ENCODE peak calls at places on chromosomes 12 and 14, in four cellular contexts. F is K562, E is IMR-90, V is endothelial cell of umbilical vein. K is an unnamed sample.

GRCh38 chr12:59651230-59651920 is 55.5 kb downstream of the SLC16A7 start:
- DNase-seq in F (no peak), E (peak), V (peak), K (no peak)

GRCh38 chr14:84458881-84459280 is 1071.1 kb upstream of the FLRT2 start:
- DNase-seq in F (no peak), E (no peak), V (no peak), K (no peak)

GRCh38 chr12:124231980-124232653 is 62.8 kb upstream of the RFLNA start:
- DNase-seq in F (no peak), E (no peak), V (no peak), K (no peak)

GRCh38 chr14:33184587-33184986 is 245.9 kb downstream of the NPAS3 start:
- DNase-seq in F (no peak), E (no peak), V (peak), K (no peak)

GRCh38 chr12:39620664-39621658 is 1.4 kb upstream of the ABCD2 start:
- DNase-seq in F (no peak), E (no peak), V (no peak), K (no peak)

GRCh38 chr14:54503476-54503875 is 6.2 kb upstream of the CGRRF1 start:
- DNase-seq in F (no peak), E (peak), V (peak), K (peak)

GRCh38 chr12:50725011-50725899 is 38.6 kb upstream of the ATF1 start:
- DNase-seq in F (no peak), E (peak), V (no peak), K (no peak)

GRCh38 chr14:55705651-55706340 is 125.8 kb downstream of the KTN1 start:
- DNase-seq in F (no peak), E (no peak), V (no peak), K (no peak)

GRCh38 chr12:51442324-51442723 is 17.7 kb downstream of the SLC4A8 start:
- DNase-seq in F (no peak), E (peak), V (no peak), K (no peak)

GRCh38 chr14:104638927-104639450 is 34.4 kb upstream of the TMEM179 start:
- DNase-seq in F (peak), E (no peak), V (no peak), K (no peak)

GRCh38 chr14:92670177-92670576 is 78.2 kb downstream of the LGMN start:
- DNase-seq in F (no peak), E (peak), V (no peak), K (no peak)

GRCh38 chr14:93132472-93133065 is 16.8 kb upstream of the ITPK1 start:
- DNase-seq in F (peak), E (peak), V (peak), K (no peak)

GRCh38 chr14:101191086-101191881 is 287.8 kb upstream of the RTL1 start:
- DNase-seq in F (no peak), E (no peak), V (no peak), K (no peak)

GRCh38 chr12:67714648-67715047 is 66.1 kb downstream of the DYRK2 start:
- DNase-seq in F (no peak), E (peak), V (no peak), K (no peak)

GRCh38 chr12:96878704-96879103 is 28.4 kb upstream of the NEDD1 start:
- DNase-seq in F (no peak), E (peak), V (no peak), K (no peak)

GRCh38 chr12:93773122-93773871 is 96.1 kb downstream of the CRADD start:
- DNase-seq in F (no peak), E (peak), V (no peak), K (no peak)

GRCh38 chr14:81447018-81447770 is 47.1 kb upstream of the STON2 start:
- DNase-seq in F (no peak), E (no peak), V (no peak), K (no peak)

GRCh38 chr14:37172024-37172869 is at the start of gene SLC25A21:
- DNase-seq in F (peak), E (peak), V (peak), K (peak)

GRCh38 chr12:45989277-45989856 is 1.0 kb downstream of the SCAF11 start:
- DNase-seq in F (no peak), E (peak), V (no peak), K (peak)

GRCh38 chr12:55816876-55817351 is 610 bp downstream of the SARNP start:
- DNase-seq in F (no peak), E (peak), V (peak), K (no peak)

GRCh38 chr12:41972196-41972994 is 172.3 kb downstream of the GXYLT1 start:
- DNase-seq in F (no peak), E (no peak), V (no peak), K (no peak)

DNA sequence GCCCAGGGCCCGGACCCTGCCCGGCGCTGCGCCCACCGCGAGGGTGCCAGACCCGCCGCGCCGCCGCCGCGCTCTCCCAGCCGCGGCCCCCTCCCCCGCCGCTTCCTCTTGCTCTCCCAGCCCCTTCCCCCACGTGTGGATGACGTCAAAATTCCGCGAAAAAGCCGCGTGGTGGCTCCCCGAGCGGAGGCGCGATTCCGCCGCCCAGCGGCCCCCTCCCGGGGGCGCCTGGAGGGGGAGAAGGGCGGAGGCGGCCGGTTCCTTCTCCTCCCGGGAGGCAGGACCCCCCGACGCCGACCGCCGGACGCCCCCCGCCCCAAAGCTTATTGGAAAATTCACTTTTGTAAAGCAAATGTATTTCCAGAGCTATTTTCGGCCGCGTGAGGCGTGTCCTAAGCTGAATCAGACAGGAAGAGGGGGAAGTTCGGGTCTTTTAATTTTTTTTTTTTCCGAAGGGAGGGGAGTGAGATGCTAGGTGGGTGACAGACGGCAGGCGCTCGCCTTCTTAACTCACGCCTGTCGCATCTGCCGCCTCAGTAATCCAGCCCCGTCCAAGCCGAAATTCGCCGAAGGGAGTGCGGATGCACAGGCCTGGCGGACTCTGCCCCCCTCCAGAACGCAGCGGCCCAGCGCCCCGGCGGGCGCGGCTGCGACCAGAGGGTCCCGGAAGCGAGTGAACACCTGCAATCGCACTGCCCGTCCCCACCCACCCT is 4.1 kb upstream of the CCND2 start:
- DNase-seq in F (peak), E (peak), V (peak), K (no peak)
- TF ChIP-seq POLR2A in F (no peak), E (no peak), V (peak), K (no peak)

GRCh38 chr14:63652406-63652805 is 10.7 kb upstream of the WDR89 start:
- DNase-seq in F (no peak), E (no peak), V (no peak), K (no peak)

GRCh38 chr14:63642656-63643382 is 1.1 kb upstream of the WDR89 start:
- DNase-seq in F (no peak), E (no peak), V (no peak), K (no peak)

GRCh38 chr14:63650336-63650952 is 8.8 kb upstream of the WDR89 start:
- DNase-seq in F (no peak), E (peak), V (no peak), K (no peak)

GRCh38 chr14:63644741-63645140 is 3.1 kb upstream of the WDR89 start:
- DNase-seq in F (no peak), E (no peak), V (no peak), K (no peak)

GRCh38 chr14:63647696-63648410 is 6.2 kb upstream of the WDR89 start:
- DNase-seq in F (no peak), E (peak), V (no peak), K (no peak)
- H2AFZ ChIP-seq in F (no peak), E (no peak), V (no peak), K (no peak)

DNA sequence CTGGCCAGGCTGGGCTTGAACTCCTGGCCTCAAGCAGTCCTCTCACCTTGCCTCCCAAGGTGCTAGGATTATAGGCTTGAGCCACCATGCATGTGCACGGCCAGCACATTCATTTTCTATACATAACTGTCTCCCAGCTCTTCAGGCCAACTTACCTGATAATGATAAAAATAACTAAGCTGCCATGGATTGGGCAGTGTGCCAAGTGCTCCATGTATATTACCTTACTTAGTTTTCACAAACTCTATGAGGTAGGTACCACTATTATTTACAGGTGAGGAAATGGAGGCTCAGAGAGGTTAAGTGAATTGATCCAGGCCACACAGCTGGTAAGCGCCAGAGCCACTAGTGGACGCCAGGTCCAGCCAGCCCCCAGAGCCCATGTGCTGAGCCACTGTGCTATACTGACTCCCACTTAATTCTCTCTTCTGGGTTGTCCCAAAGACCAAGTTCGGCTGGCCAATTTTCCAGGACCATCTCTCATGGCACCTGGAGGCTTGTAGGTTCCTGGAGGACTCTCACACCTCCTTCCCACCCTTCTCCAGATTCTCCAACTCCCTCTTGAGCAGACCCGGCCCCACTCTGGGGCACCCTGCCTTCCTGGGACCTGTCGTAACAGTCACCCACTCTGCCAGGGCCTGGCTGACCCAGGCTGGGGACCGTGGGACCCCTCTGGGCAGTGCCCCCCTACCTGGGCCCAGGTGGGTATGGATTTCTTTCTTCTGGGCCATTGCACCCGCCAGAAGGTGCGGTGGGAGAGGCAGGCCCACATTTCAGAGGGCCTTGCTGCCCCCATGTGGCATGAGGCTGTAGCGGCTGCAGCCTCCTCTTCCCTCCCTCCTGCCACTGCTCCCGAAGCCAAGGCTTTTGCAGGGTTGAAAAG is 30.2 kb upstream of the CIPC start:
- DNase-seq in F (peak), E (peak), V (peak), K (peak)
- TF ChIP-seq POLR2A in F (no peak), E (no peak), V (no peak), K (no peak)

GRCh38 chr12:126608607-126609175 is 1543.5 kb downstream of the AACS start:
- DNase-seq in F (no peak), E (no peak), V (no peak), K (no peak)
- H2AFZ ChIP-seq in F (no peak), E (no peak), V (no peak), K (no peak)

GRCh38 chr12:108567388-108567787 is 5.0 kb downstream of the ISCU start:
- DNase-seq in F (no peak), E (no peak), V (no peak), K (no peak)
- TF ChIP-seq POLR2A in F (no peak), E (no peak), V (no peak), K (no peak)

GRCh38 chr14:77709412-77709811 is 1.5 kb downstream of the SLIRP start:
- DNase-seq in F (no peak), E (no peak), V (no peak), K (no peak)

GRCh38 chr14:77710364-77710763 is 2.5 kb downstream of the SLIRP start:
- DNase-seq in F (no peak), E (no peak), V (no peak), K (no peak)

GRCh38 chr14:77707355-77707723 is 484 bp downstream of the ALKBH1 start:
- DNase-seq in F (peak), E (peak), V (peak), K (no peak)

GRCh38 chr14:77707724-77708408 is at the start of the genes ALKBH1 and SLIRP:
- DNase-seq in F (peak), E (peak), V (peak), K (peak)

DNA sequence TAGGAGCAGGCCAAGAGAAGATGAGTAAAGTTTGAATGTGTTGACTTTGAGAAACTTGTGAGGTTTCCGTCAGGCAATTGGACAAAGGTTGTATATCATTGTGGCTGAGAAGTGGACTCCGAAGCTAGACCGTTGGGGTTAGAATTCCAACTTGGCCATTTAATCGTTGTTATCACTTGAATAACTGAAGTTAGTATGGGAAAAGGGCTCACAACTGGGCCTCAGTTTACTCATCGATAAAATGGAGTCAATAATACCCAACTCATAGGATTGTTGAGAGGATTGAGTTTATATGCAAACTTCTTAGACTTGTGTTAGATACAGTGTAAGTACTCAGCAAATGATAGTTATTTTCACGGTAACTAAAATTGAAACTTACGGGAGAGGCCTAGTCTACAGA is 846 bp downstream of the SLIRP start:
- DNase-seq in F (no peak), E (no peak), V (no peak), K (no peak)
- H2AFZ ChIP-seq in F (no peak), E (no peak), V (no peak), K (no peak)

GRCh38 chr14:88935083-88935482 is 110.6 kb downstream of the TTC8 start:
- DNase-seq in F (no peak), E (no peak), V (no peak), K (no peak)
- TF ChIP-seq POLR2A in F (no peak), E (no peak), V (no peak), K (no peak)

K was measured in HCT116.